ENCODE peak calls at places on chromosomes 16 and 17, in eight cellular contexts. One of them, this sample, is unnamed.

GRCh38 chr17:34173221-34173620 is 81.9 kb upstream of the CCL2 start:
- DNase-seq in heart right ventricle: no peak
- DNase-seq in BE2C: no peak
- DNase-seq in thoracic aorta: no peak
- DNase-seq in GM13977: no peak
- DNase-seq in astrocyte of the spinal cord: no peak
- DNase-seq in body of pancreas: no peak
- DNase-seq in RWPE1: no peak
- DNase-seq in this sample: no peak

GRCh38 chr16:12688972-12689850 is 114.5 kb downstream of the CPPED1 start:
- DNase-seq in astrocyte of the spinal cord: no peak
- DNase-seq in GM13977: no peak
- DNase-seq in thoracic aorta: no peak
- DNase-seq in body of pancreas: no peak
- DNase-seq in BE2C: no peak
- DNase-seq in heart right ventricle: no peak
- DNase-seq in RWPE1: no peak
- DNase-seq in this sample: no peak

GRCh38 chr17:50322271-50322670 is 23.7 kb upstream of the XYLT2 start:
- DNase-seq in GM13977: no peak
- DNase-seq in RWPE1: no peak
- DNase-seq in BE2C: no peak
- DNase-seq in body of pancreas: no peak
- DNase-seq in heart right ventricle: no peak
- DNase-seq in thoracic aorta: no peak
- DNase-seq in astrocyte of the spinal cord: no peak
- DNase-seq in this sample: no peak

GRCh38 chr17:332023-332422 is 20.6 kb downstream of the RPH3AL start:
- DNase-seq in astrocyte of the spinal cord: no peak
- DNase-seq in BE2C: no peak
- DNase-seq in RWPE1: no peak
- DNase-seq in heart right ventricle: no peak
- DNase-seq in body of pancreas: peak
- DNase-seq in GM13977: no peak
- DNase-seq in thoracic aorta: no peak
- DNase-seq in this sample: no peak

GRCh38 chr16:47848481-47849109 is 307.2 kb downstream of the ABCC12 start:
- DNase-seq in thoracic aorta: no peak
- DNase-seq in body of pancreas: no peak
- DNase-seq in GM13977: no peak
- DNase-seq in heart right ventricle: no peak
- DNase-seq in RWPE1: peak
- DNase-seq in astrocyte of the spinal cord: peak
- DNase-seq in BE2C: no peak
- DNase-seq in this sample: no peak

GRCh38 chr17:6676802-6677157 is 25.2 kb downstream of the C17orf100 start:
- DNase-seq in RWPE1: no peak
- DNase-seq in GM13977: no peak
- DNase-seq in heart right ventricle: no peak
- DNase-seq in BE2C: no peak
- DNase-seq in astrocyte of the spinal cord: no peak
- DNase-seq in thoracic aorta: no peak
- DNase-seq in body of pancreas: no peak
- DNase-seq in this sample: no peak

GRCh38 chr17:31390748-31391495 is 553 bp upstream of the RAB11FIP4 start:
- DNase-seq in RWPE1: no peak
- DNase-seq in body of pancreas: no peak
- DNase-seq in BE2C: no peak
- DNase-seq in GM13977: peak
- DNase-seq in thoracic aorta: no peak
- DNase-seq in astrocyte of the spinal cord: no peak
- DNase-seq in heart right ventricle: no peak
- DNase-seq in this sample: no peak

GRCh38 chr17:62573480-62574117 is 53.9 kb upstream of the MRC2 start:
- DNase-seq in GM13977: no peak
- DNase-seq in heart right ventricle: no peak
- DNase-seq in BE2C: no peak
- DNase-seq in thoracic aorta: no peak
- DNase-seq in RWPE1: no peak
- DNase-seq in astrocyte of the spinal cord: peak
- DNase-seq in body of pancreas: no peak
- DNase-seq in this sample: no peak

GRCh38 chr17:31596382-31597323 is 205.2 kb downstream of the RAB11FIP4 start:
- DNase-seq in BE2C: peak
- DNase-seq in astrocyte of the spinal cord: peak
- DNase-seq in RWPE1: peak
- DNase-seq in body of pancreas: peak
- DNase-seq in thoracic aorta: peak
- DNase-seq in heart right ventricle: peak
- DNase-seq in GM13977: peak
- DNase-seq in this sample: peak

GRCh38 chr17:47905221-47905733 is 9.2 kb downstream of the SP2 start:
- DNase-seq in thoracic aorta: peak
- DNase-seq in astrocyte of the spinal cord: peak
- DNase-seq in heart right ventricle: peak
- DNase-seq in BE2C: no peak
- DNase-seq in RWPE1: no peak
- DNase-seq in body of pancreas: peak
- DNase-seq in GM13977: no peak
- DNase-seq in this sample: no peak

GRCh38 chr16:30076276-30076791 is 540 bp downstream of the PPP4C start:
- DNase-seq in GM13977: no peak
- DNase-seq in heart right ventricle: no peak
- DNase-seq in RWPE1: no peak
- DNase-seq in body of pancreas: no peak
- DNase-seq in BE2C: no peak
- DNase-seq in thoracic aorta: no peak
- DNase-seq in astrocyte of the spinal cord: no peak
- DNase-seq in this sample: no peak

GRCh38 chr17:55584055-55584685 is 72.9 kb upstream of the SMIM36 start:
- DNase-seq in RWPE1: peak
- DNase-seq in GM13977: no peak
- DNase-seq in heart right ventricle: no peak
- DNase-seq in body of pancreas: no peak
- DNase-seq in astrocyte of the spinal cord: no peak
- DNase-seq in BE2C: no peak
- DNase-seq in thoracic aorta: no peak
- DNase-seq in this sample: peak

GRCh38 chr16:27441276-27441675 is 39.3 kb downstream of the IL21R start:
- DNase-seq in BE2C: no peak
- DNase-seq in astrocyte of the spinal cord: no peak
- DNase-seq in RWPE1: no peak
- DNase-seq in heart right ventricle: no peak
- DNase-seq in thoracic aorta: no peak
- DNase-seq in body of pancreas: no peak
- DNase-seq in GM13977: no peak
- DNase-seq in this sample: no peak

GRCh38 chr17:50045154-50045553 is 10.8 kb upstream of the ITGA3 start:
- DNase-seq in RWPE1: no peak
- DNase-seq in thoracic aorta: no peak
- DNase-seq in GM13977: no peak
- DNase-seq in heart right ventricle: no peak
- DNase-seq in BE2C: no peak
- DNase-seq in body of pancreas: no peak
- DNase-seq in astrocyte of the spinal cord: no peak
- DNase-seq in this sample: no peak

GRCh38 chr17:39872700-39873099 is 4.7 kb downstream of the ZPBP2 start:
- DNase-seq in thoracic aorta: no peak
- DNase-seq in BE2C: no peak
- DNase-seq in heart right ventricle: no peak
- DNase-seq in GM13977: no peak
- DNase-seq in astrocyte of the spinal cord: peak
- DNase-seq in RWPE1: peak
- DNase-seq in body of pancreas: no peak
- DNase-seq in this sample: peak
- TF ChIP-seq CTCF in thoracic aorta: peak
- TF ChIP-seq CTCF in BE2C: peak
- TF ChIP-seq CTCF in heart right ventricle: no peak
- TF ChIP-seq CTCF in GM13977: peak
- TF ChIP-seq CTCF in astrocyte of the spinal cord: peak
- TF ChIP-seq CTCF in RWPE1: peak
- TF ChIP-seq CTCF in body of pancreas: no peak
- TF ChIP-seq CTCF in this sample: no peak

DNA sequence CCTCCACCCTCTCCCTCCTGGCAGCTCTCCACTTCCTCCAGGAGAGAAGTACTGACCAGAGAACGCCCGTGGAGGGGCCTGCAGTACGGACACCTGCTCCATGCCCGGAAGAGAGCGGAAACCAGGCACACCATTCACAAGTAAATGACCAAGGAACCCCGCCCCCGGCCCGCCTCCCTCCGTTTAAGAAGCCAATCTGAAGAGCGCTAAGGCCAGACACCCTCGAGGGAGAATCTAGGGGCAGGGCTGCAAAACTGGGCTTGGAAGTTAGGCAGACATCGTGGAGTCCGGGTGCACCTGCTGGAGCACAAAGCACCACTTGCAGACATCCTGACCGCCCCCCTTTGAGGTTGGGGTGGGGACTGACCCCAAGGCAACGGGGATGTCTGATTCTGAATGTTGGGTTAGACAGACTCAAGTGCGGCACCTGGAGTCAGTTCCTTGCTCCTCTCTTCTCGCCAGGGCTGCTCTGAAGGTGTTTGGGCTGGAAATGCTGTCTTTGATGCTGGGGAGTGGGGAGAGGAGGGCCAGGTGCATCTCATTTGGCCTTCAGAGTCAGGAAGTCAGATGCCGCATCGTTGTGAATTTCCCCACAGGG is 964 bp upstream of the FAAP100 start:
- DNase-seq in RWPE1: peak
- DNase-seq in thoracic aorta: peak
- DNase-seq in body of pancreas: peak
- DNase-seq in GM13977: peak
- DNase-seq in heart right ventricle: peak
- DNase-seq in astrocyte of the spinal cord: peak
- DNase-seq in BE2C: peak
- DNase-seq in this sample: peak
- TF ChIP-seq CTCF in RWPE1: no peak
- TF ChIP-seq CTCF in thoracic aorta: no peak
- TF ChIP-seq CTCF in body of pancreas: no peak
- TF ChIP-seq CTCF in GM13977: peak
- TF ChIP-seq CTCF in heart right ventricle: no peak
- TF ChIP-seq CTCF in astrocyte of the spinal cord: peak
- TF ChIP-seq CTCF in BE2C: peak
- TF ChIP-seq CTCF in this sample: no peak

GRCh38 chr17:16977932-16978331 is 6.0 kb upstream of the TNFRSF13B start:
- DNase-seq in GM13977: no peak
- DNase-seq in thoracic aorta: no peak
- DNase-seq in RWPE1: no peak
- DNase-seq in heart right ventricle: no peak
- DNase-seq in BE2C: no peak
- DNase-seq in body of pancreas: no peak
- DNase-seq in astrocyte of the spinal cord: no peak
- DNase-seq in this sample: no peak

GRCh38 chr17:16974569-16975265 is 2.8 kb upstream of the TNFRSF13B start:
- DNase-seq in heart right ventricle: no peak
- DNase-seq in BE2C: no peak
- DNase-seq in thoracic aorta: no peak
- DNase-seq in GM13977: no peak
- DNase-seq in body of pancreas: no peak
- DNase-seq in RWPE1: no peak
- DNase-seq in astrocyte of the spinal cord: no peak
- DNase-seq in this sample: no peak

GRCh38 chr17:16975744-16976625 is 4.1 kb upstream of the TNFRSF13B start:
- DNase-seq in thoracic aorta: no peak
- DNase-seq in heart right ventricle: no peak
- DNase-seq in GM13977: no peak
- DNase-seq in body of pancreas: no peak
- DNase-seq in astrocyte of the spinal cord: no peak
- DNase-seq in BE2C: no peak
- DNase-seq in RWPE1: no peak
- DNase-seq in this sample: no peak

GRCh38 chr17:16975266-16975651 is 3.3 kb upstream of the TNFRSF13B start:
- DNase-seq in GM13977: no peak
- DNase-seq in body of pancreas: no peak
- DNase-seq in thoracic aorta: no peak
- DNase-seq in BE2C: no peak
- DNase-seq in astrocyte of the spinal cord: no peak
- DNase-seq in heart right ventricle: no peak
- DNase-seq in RWPE1: no peak
- DNase-seq in this sample: no peak

DNA sequence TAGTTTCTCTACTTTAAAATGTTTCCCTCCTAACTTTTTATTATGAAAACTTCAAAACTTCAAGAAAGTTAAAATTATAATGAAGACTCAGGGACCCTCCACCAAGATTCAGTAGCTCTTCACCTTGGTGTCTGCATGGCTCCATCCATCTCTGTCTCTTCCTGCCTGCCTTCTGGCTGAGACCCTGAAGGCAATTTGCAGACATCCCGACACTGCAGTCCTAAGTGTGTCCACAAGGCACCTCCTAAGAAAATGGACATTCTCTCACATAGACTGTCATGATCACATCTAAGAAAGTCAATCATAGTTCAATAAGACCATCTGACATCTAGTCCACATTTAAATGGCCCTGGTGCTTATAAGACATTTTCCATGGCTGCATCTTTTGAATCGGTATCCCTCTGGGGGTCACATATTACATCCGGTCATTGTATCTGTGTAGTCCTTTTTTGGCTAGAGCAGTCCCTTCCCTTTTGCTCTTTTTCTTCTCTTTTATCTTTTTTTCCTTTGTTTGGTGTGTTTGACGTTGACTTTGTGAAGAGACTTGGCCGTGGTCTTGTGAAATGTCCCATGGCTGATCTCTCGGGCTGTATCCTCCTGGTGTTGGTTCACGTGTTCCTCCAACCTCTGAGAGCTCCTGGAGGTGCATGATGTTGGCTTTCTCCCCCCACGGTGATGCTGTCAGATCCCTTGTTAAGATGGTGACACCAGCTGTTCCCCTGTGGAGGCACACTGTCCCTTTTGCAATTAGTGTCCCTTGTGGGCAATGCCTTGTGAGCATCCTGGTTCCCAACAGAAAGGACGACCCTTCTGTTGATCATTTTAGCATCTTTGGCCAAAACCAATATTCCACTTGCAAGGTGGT is 5.0 kb upstream of the TNFRSF13B start:
- DNase-seq in RWPE1: no peak
- DNase-seq in astrocyte of the spinal cord: no peak
- DNase-seq in BE2C: no peak
- DNase-seq in GM13977: no peak
- DNase-seq in body of pancreas: no peak
- DNase-seq in heart right ventricle: no peak
- DNase-seq in thoracic aorta: no peak
- DNase-seq in this sample: no peak
- TF ChIP-seq CTCF in RWPE1: no peak
- TF ChIP-seq CTCF in astrocyte of the spinal cord: no peak
- TF ChIP-seq CTCF in BE2C: no peak
- TF ChIP-seq CTCF in GM13977: no peak
- TF ChIP-seq CTCF in body of pancreas: no peak
- TF ChIP-seq CTCF in heart right ventricle: no peak
- TF ChIP-seq CTCF in thoracic aorta: no peak
- TF ChIP-seq CTCF in this sample: no peak

DNA sequence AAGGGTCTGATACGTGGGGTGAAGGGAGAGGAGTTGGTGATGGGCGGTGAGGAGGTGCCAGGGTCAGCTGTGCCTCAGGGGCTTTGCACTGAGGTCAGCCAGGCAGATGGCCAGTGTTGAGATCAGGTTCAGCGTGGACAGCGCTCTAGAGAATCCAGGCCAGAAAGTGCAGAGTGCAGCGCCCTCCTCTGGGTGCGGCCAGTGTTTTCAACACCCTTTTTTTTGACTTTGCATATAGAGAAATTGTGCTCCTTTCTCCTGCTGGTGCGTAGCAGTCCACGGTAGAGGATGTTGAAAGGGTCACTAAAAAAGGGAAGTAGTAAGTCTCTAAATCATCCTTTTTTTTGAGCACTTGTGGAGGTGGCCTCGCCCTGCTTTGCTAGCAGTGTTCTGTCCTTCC is 53.9 kb downstream of the BANP start:
- DNase-seq in body of pancreas: no peak
- DNase-seq in thoracic aorta: no peak
- DNase-seq in GM13977: no peak
- DNase-seq in heart right ventricle: no peak
- DNase-seq in RWPE1: no peak
- DNase-seq in astrocyte of the spinal cord: no peak
- DNase-seq in BE2C: no peak
- DNase-seq in this sample: no peak
- TF ChIP-seq CTCF in body of pancreas: no peak
- TF ChIP-seq CTCF in thoracic aorta: no peak
- TF ChIP-seq CTCF in GM13977: peak
- TF ChIP-seq CTCF in heart right ventricle: no peak
- TF ChIP-seq CTCF in RWPE1: no peak
- TF ChIP-seq CTCF in astrocyte of the spinal cord: peak
- TF ChIP-seq CTCF in BE2C: peak
- TF ChIP-seq CTCF in this sample: no peak

This sample was measured in Calu3.